ENCODE peak calls at places on chromosome 20, in ten cellular contexts. C is tibial nerve, L is Calu3, U is endodermal cell, A is activated B cell treated with CpG ODN at 0.5 μM for 24 hours, R is IMR-90, N is HCT116, W is heart left ventricle, P is heart right ventricle, X is MCF 10A. F is an unnamed sample.
A peak's percentile ranks its signal among the peaks of the same experiment; 100 is the strongest.

GRCh38 chr20:62921119-62921687 is 5.1 kb downstream of the DIDO1 start:
- DNase-seq in N (peak; percentile 49), L (peak; percentile 84), R (peak; percentile 53), U (peak; percentile 87), C (no peak), A (no peak), W (no peak), X (peak; percentile 79), P (peak; percentile 49), F (peak; percentile 54)

GRCh38 chr20:57594092-57594911 is 25.9 kb downstream of the ZBP1 start:
- DNase-seq in W (no peak), R (peak; percentile 8), X (peak; percentile 38), C (no peak), N (peak; percentile 12), U (peak; percentile 90), L (peak; percentile 80), A (peak; percentile 61), P (peak; percentile 35), F (peak; percentile 38)

GRCh38 chr20:50315811-50316551 is 125.4 kb downstream of the CEBPB start:
- DNase-seq in R (no peak), W (no peak), L (no peak), C (no peak), X (no peak), U (peak; percentile 27), A (no peak), P (no peak), N (no peak), F (no peak)

GRCh38 chr20:44642203-44643153 is 9.0 kb downstream of the ADA start:
- DNase-seq in L (peak; percentile 68), A (no peak), U (peak; percentile 90), X (peak; percentile 89), P (peak; percentile 77), C (no peak), N (no peak), R (peak; percentile 82), W (peak; percentile 74), F (no peak)

GRCh38 chr20:10367921-10368701 is 65.9 kb downstream of the MKKS start:
- DNase-seq in U (no peak), A (no peak), C (no peak), L (no peak), P (no peak), N (no peak), W (no peak), X (no peak), R (no peak), F (no peak)

GRCh38 chr20:32752021-32752457 is 8.8 kb upstream of the COMMD7 start:
- DNase-seq in P (no peak), R (no peak), X (no peak), U (no peak), A (no peak), C (no peak), N (no peak), L (no peak), W (no peak), F (no peak)

GRCh38 chr20:44883214-44883902 is 2.1 kb upstream of the YWHAB start:
- DNase-seq in N (no peak), U (no peak), X (no peak), C (no peak), L (no peak), W (no peak), P (no peak), A (no peak), R (no peak), F (no peak)

GRCh38 chr20:36969478-36970186 is 18.1 kb upstream of the SAMHD1 start:
- DNase-seq in U (no peak), A (no peak), R (no peak), W (no peak), L (no peak), X (no peak), N (no peak), P (no peak), C (no peak), F (peak; percentile 30)

GRCh38 chr20:40933758-40934157 is 94.9 kb upstream of the TOP1 start:
- DNase-seq in C (no peak), L (no peak), N (no peak), P (no peak), U (no peak), X (no peak), W (no peak), R (no peak), A (no peak), F (no peak)

GRCh38 chr20:53738039-53738944 is 144.7 kb upstream of the ZNF217 start:
- DNase-seq in X (no peak), C (peak; percentile 41), W (peak; percentile 61), U (peak; percentile 92), L (peak; percentile 88), R (peak; percentile 90), P (peak; percentile 59), N (no peak), A (no peak), F (no peak)

GRCh38 chr20:10875653-10876052 is 201.9 kb upstream of the JAG1 start:
- DNase-seq in W (no peak), P (no peak), A (no peak), U (no peak), R (no peak), L (no peak), N (no peak), X (no peak), C (no peak), F (no peak)

GRCh38 chr20:11212288-11212687 is 538.5 kb upstream of the JAG1 start:
- DNase-seq in L (no peak), R (no peak), N (no peak), C (no peak), A (no peak), X (no peak), W (no peak), U (no peak), P (no peak), F (no peak)

GRCh38 chr20:45036044-45036755 is 64.7 kb downstream of the KCNS1 start:
- DNase-seq in P (no peak), R (peak; percentile 80), W (no peak), X (peak; percentile 85), U (no peak), A (no peak), L (peak; percentile 45), N (peak; percentile 74), C (no peak), F (no peak)

GRCh38 chr20:59576216-59576953 is 28.0 kb upstream of the PHACTR3 start:
- DNase-seq in C (no peak), A (no peak), W (no peak), U (peak; percentile 56), L (no peak), P (no peak), X (no peak), R (no peak), N (no peak), F (no peak)

GRCh38 chr20:32534661-32535240 is 50.4 kb downstream of the NOL4L start:
- DNase-seq in U (peak; percentile 74), A (no peak), R (no peak), C (no peak), L (no peak), W (no peak), P (no peak), X (no peak), N (no peak), F (peak; percentile 44)

GRCh38 chr20:34473262-34473883 is 42.8 kb upstream of the DYNLRB1 start:
- DNase-seq in A (no peak), P (peak; percentile 40), R (peak; percentile 66), C (no peak), W (peak; percentile 44), N (peak; percentile 48), X (peak; percentile 59), U (peak; percentile 87), L (peak; percentile 80), F (peak; percentile 10)
- TF ChIP-seq CTCF in A (no peak), P (no peak), R (peak; percentile 46), C (no peak), W (no peak), N (peak; percentile 62), X (peak; percentile 36), U (peak; percentile 83), L (peak; percentile 60), F (peak; percentile 9)

DNA sequence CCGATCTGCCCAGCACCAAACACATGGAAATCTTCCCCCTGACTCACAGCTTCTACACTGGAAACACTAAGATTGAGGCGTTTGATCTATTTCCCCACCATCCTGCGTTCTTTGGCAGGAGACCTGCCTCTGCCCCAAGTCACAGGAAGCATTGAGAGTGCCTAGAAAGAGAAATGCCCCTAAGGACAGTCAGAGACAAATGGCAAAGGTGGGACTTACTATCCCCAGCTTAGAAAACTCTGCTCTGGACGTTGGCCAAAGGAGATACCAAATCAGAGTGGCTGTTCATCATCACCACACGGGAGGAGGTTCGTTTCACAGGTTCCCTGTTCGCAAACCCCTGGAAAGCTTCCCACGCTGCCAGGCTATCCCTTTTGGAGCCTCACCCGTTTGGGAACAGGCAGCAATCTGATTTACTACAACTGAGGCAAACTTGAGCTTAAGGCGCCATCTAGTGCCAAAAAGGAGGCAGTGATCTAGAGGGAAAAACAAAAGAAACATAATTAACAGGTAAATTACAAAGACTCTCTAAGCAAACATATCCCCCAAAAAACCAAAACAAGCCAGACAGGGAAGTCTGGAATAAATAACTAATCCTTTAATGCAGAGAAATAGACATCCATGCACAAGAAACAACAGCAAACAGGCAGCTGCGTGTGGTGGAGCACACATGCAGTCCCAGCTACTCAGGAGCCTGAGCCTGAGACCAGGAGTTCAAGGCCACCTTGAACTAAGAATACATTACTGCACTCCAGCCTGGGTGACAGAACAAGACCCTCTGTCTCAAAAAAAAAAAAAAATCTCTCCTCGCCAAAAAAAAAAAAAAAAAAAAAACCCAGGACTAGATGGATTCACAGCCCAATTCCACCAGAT is 48.4 kb upstream of the SRSF6 start:
- DNase-seq in N (peak; percentile 51), L (peak; percentile 40), W (no peak), R (peak; percentile 52), X (peak; percentile 53), A (no peak), U (peak; percentile 78), C (no peak), P (no peak), F (no peak)
- TF ChIP-seq CTCF in N (peak; percentile 94), L (peak; percentile 79), W (peak; percentile 3), R (peak; percentile 86), X (peak; percentile 65), A (peak; percentile 21), U (peak; percentile 92), C (no peak), P (no peak), F (peak; percentile 23)

GRCh38 chr20:34070079-34070439 is 42.0 kb downstream of the EIF2S2 start:
- DNase-seq in C (no peak), W (no peak), N (no peak), X (no peak), P (no peak), A (no peak), L (no peak), R (no peak), U (no peak), F (no peak)
- TF ChIP-seq CTCF in C (peak; percentile 12), W (no peak), N (no peak), X (no peak), P (no peak), A (peak; percentile 2), L (peak; percentile 4), R (no peak), U (peak; percentile 9), F (no peak)

DNA sequence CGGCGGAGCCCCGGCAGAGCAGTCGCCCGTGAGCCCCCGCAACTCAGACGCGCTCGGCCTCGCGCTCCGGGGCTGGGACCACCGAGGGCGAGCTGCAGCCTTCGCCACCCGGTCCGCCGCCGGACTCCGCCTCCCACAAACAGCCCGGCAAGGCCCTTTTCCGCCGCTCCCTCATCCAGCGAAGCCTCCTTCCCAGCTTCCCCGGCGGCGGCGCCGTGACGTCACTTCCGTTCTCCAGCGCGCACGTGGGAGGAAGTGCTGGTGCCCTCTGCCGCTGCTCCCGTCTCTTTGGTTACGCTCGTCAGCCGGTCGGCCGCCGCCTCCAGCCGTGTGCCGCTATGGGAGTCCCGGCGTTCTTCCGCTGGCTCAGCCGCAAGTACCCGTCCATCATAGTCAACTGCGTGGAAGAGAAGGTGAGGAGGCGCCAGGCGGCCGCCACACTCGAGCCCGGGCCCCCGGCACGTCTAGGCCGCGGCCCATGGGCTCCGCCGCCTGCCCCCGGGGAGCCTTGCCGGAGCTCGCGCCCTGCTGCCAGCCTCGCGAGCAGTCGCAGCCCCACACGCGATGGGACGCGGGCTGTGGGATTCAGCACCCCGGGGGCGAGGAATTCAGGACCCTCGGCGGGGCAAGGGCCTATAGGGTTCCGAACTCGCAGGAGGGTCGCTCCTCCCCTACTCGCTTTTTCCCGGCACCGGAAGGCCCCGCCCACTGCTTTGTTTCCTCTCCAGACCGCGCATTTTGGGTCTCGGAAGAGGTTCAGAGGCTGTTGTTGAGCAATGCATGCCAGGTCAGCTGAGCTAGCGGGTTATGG is at the start of gene XRN2:
- DNase-seq in A (peak; percentile 93), R (peak; percentile 93), W (peak; percentile 96), P (peak; percentile 96), U (peak; percentile 98), C (peak; percentile 90), X (peak; percentile 95), N (peak; percentile 86), L (peak; percentile 77), F (peak; percentile 90)
- TF ChIP-seq CTCF in A (no peak), R (peak; percentile 21), W (no peak), P (no peak), U (no peak), C (peak; percentile 12), X (no peak), N (no peak), L (no peak), F (peak; percentile 30)